ENCODE peak calls at places on chromosome 2, in seven cellular contexts. One of them, this sample, is unnamed.

GRCh38 chr2:137705296-137705695 is 259.0 kb upstream of the HNMT start:
- DNase-seq in dorsolateral prefrontal cortex: no peak
- DNase-seq in tibial artery: no peak
- DNase-seq in mesothelial cell of epicardium: no peak
- DNase-seq in AG04449: no peak
- DNase-seq in fibroblast of the aortic adventitia: no peak
- DNase-seq in endodermal cell: no peak
- DNase-seq in this sample: no peak

GRCh38 chr2:105406221-105406620 is 7.4 kb upstream of the FHL2 start:
- DNase-seq in dorsolateral prefrontal cortex: no peak
- DNase-seq in tibial artery: no peak
- DNase-seq in mesothelial cell of epicardium: no peak
- DNase-seq in AG04449: peak
- DNase-seq in fibroblast of the aortic adventitia: peak
- DNase-seq in endodermal cell: no peak
- DNase-seq in this sample: no peak

GRCh38 chr2:30265441-30266015 is 34.2 kb downstream of the LBH start:
- DNase-seq in dorsolateral prefrontal cortex: no peak
- DNase-seq in tibial artery: no peak
- DNase-seq in mesothelial cell of epicardium: no peak
- DNase-seq in AG04449: no peak
- DNase-seq in fibroblast of the aortic adventitia: peak
- DNase-seq in endodermal cell: no peak
- DNase-seq in this sample: no peak

GRCh38 chr2:233350708-233351107 is 3.6 kb upstream of the DGKD start:
- DNase-seq in dorsolateral prefrontal cortex: peak
- DNase-seq in tibial artery: no peak
- DNase-seq in mesothelial cell of epicardium: no peak
- DNase-seq in AG04449: peak
- DNase-seq in fibroblast of the aortic adventitia: peak
- DNase-seq in endodermal cell: no peak
- DNase-seq in this sample: no peak

GRCh38 chr2:109164739-109165221 is 35.8 kb downstream of the SH3RF3 start:
- DNase-seq in dorsolateral prefrontal cortex: no peak
- DNase-seq in tibial artery: peak
- DNase-seq in mesothelial cell of epicardium: no peak
- DNase-seq in AG04449: no peak
- DNase-seq in fibroblast of the aortic adventitia: peak
- DNase-seq in endodermal cell: no peak
- DNase-seq in this sample: no peak

GRCh38 chr2:73091164-73091563 is 19.7 kb upstream of the SFXN5 start:
- DNase-seq in dorsolateral prefrontal cortex: no peak
- DNase-seq in tibial artery: no peak
- DNase-seq in mesothelial cell of epicardium: no peak
- DNase-seq in AG04449: no peak
- DNase-seq in fibroblast of the aortic adventitia: peak
- DNase-seq in endodermal cell: no peak
- DNase-seq in this sample: no peak

GRCh38 chr2:229044581-229044980 is 226.5 kb downstream of the PID1 start:
- DNase-seq in dorsolateral prefrontal cortex: no peak
- DNase-seq in tibial artery: no peak
- DNase-seq in mesothelial cell of epicardium: no peak
- DNase-seq in AG04449: no peak
- DNase-seq in fibroblast of the aortic adventitia: peak
- DNase-seq in endodermal cell: no peak
- DNase-seq in this sample: no peak

GRCh38 chr2:189276277-189276676 is 96.7 kb upstream of the COL5A2 start:
- DNase-seq in dorsolateral prefrontal cortex: no peak
- DNase-seq in tibial artery: no peak
- DNase-seq in mesothelial cell of epicardium: no peak
- DNase-seq in AG04449: peak
- DNase-seq in fibroblast of the aortic adventitia: peak
- DNase-seq in endodermal cell: no peak
- DNase-seq in this sample: no peak

GRCh38 chr2:206212673-206213513 is 53.2 kb downstream of the EEF1B2 start:
- DNase-seq in dorsolateral prefrontal cortex: no peak
- DNase-seq in tibial artery: no peak
- DNase-seq in mesothelial cell of epicardium: no peak
- DNase-seq in AG04449: no peak
- DNase-seq in fibroblast of the aortic adventitia: peak
- DNase-seq in endodermal cell: no peak
- DNase-seq in this sample: no peak

GRCh38 chr2:74876081-74876886 is 42.4 kb downstream of the HK2 start:
- DNase-seq in dorsolateral prefrontal cortex: no peak
- DNase-seq in tibial artery: no peak
- DNase-seq in mesothelial cell of epicardium: no peak
- DNase-seq in AG04449: no peak
- DNase-seq in fibroblast of the aortic adventitia: peak
- DNase-seq in endodermal cell: peak
- DNase-seq in this sample: peak

GRCh38 chr2:109487237-109487869 is 126.4 kb downstream of the SEPTIN10 start:
- DNase-seq in dorsolateral prefrontal cortex: no peak
- DNase-seq in tibial artery: no peak
- DNase-seq in mesothelial cell of epicardium: no peak
- DNase-seq in AG04449: peak
- DNase-seq in fibroblast of the aortic adventitia: peak
- DNase-seq in endodermal cell: no peak
- DNase-seq in this sample: no peak

GRCh38 chr2:151727593-151728552 is 6.4 kb downstream of the NEB start:
- DNase-seq in dorsolateral prefrontal cortex: no peak
- DNase-seq in tibial artery: no peak
- DNase-seq in mesothelial cell of epicardium: no peak
- DNase-seq in AG04449: no peak
- DNase-seq in fibroblast of the aortic adventitia: no peak
- DNase-seq in endodermal cell: no peak
- DNase-seq in this sample: no peak

GRCh38 chr2:64234785-64235184 is 90.6 kb upstream of the PELI1 start:
- DNase-seq in dorsolateral prefrontal cortex: no peak
- DNase-seq in tibial artery: no peak
- DNase-seq in mesothelial cell of epicardium: no peak
- DNase-seq in AG04449: no peak
- DNase-seq in fibroblast of the aortic adventitia: no peak
- DNase-seq in endodermal cell: no peak
- DNase-seq in this sample: no peak

GRCh38 chr2:74835831-74836674 is 2.1 kb downstream of the HK2 start:
- DNase-seq in dorsolateral prefrontal cortex: no peak
- DNase-seq in tibial artery: no peak
- DNase-seq in mesothelial cell of epicardium: no peak
- DNase-seq in AG04449: no peak
- DNase-seq in fibroblast of the aortic adventitia: peak
- DNase-seq in endodermal cell: peak
- DNase-seq in this sample: no peak

GRCh38 chr2:33210626-33211025 is 263.9 kb downstream of the LTBP1 start:
- DNase-seq in dorsolateral prefrontal cortex: peak
- DNase-seq in tibial artery: peak
- DNase-seq in mesothelial cell of epicardium: no peak
- DNase-seq in AG04449: peak
- DNase-seq in fibroblast of the aortic adventitia: peak
- DNase-seq in endodermal cell: peak
- DNase-seq in this sample: no peak

GRCh38 chr2:159515482-159515881 is 100.9 kb downstream of the BAZ2B start:
- DNase-seq in dorsolateral prefrontal cortex: no peak
- DNase-seq in tibial artery: no peak
- DNase-seq in mesothelial cell of epicardium: no peak
- DNase-seq in AG04449: no peak
- DNase-seq in fibroblast of the aortic adventitia: no peak
- DNase-seq in endodermal cell: no peak
- DNase-seq in this sample: no peak

GRCh38 chr2:215060851-215061541 is 77.4 kb downstream of the ABCA12 start:
- DNase-seq in dorsolateral prefrontal cortex: no peak
- DNase-seq in tibial artery: no peak
- DNase-seq in mesothelial cell of epicardium: no peak
- DNase-seq in AG04449: no peak
- DNase-seq in fibroblast of the aortic adventitia: no peak
- DNase-seq in endodermal cell: no peak
- DNase-seq in this sample: no peak

GRCh38 chr2:234161932-234162331 is 111.4 kb downstream of the SPP2 start:
- DNase-seq in dorsolateral prefrontal cortex: no peak
- DNase-seq in tibial artery: no peak
- DNase-seq in mesothelial cell of epicardium: no peak
- DNase-seq in AG04449: no peak
- DNase-seq in fibroblast of the aortic adventitia: no peak
- DNase-seq in endodermal cell: no peak
- DNase-seq in this sample: no peak

GRCh38 chr2:51013060-51013746 is 18.7 kb downstream of the NRXN1 start:
- DNase-seq in dorsolateral prefrontal cortex: peak
- DNase-seq in tibial artery: no peak
- DNase-seq in mesothelial cell of epicardium: no peak
- DNase-seq in AG04449: no peak
- DNase-seq in fibroblast of the aortic adventitia: no peak
- DNase-seq in endodermal cell: peak
- DNase-seq in this sample: no peak

DNA sequence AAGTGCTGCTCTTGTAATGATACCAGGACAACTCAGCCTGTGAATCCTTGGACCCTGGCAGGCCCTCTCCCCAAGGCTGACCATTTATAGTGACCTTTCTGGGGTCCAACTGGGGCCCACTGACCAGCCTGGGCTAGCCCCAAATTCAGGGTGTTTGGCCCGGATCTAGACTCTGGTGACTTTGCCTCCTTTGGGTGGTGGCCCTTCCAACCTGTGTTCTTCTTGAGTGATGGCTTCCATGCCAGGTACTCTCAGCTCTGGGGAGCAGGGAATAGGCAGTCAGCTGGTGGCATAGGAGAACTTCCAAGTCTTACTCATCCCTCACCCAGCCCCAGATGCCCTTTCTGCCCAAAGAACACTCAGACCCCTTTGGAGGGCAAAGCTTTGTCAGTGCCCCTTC is 10.3 kb downstream of the MYO7B start:
- DNase-seq in dorsolateral prefrontal cortex: no peak
- DNase-seq in tibial artery: no peak
- DNase-seq in mesothelial cell of epicardium: no peak
- DNase-seq in AG04449: no peak
- DNase-seq in fibroblast of the aortic adventitia: no peak
- DNase-seq in endodermal cell: no peak
- DNase-seq in this sample: no peak
- TF ChIP-seq CTCF in dorsolateral prefrontal cortex: no peak
- TF ChIP-seq CTCF in tibial artery: no peak
- TF ChIP-seq CTCF in mesothelial cell of epicardium: no peak
- TF ChIP-seq CTCF in AG04449: no peak
- TF ChIP-seq CTCF in fibroblast of the aortic adventitia: no peak
- TF ChIP-seq CTCF in endodermal cell: no peak
- TF ChIP-seq CTCF in this sample: no peak

GRCh38 chr2:177676636-177677035 is 284.1 kb downstream of the AGPS start:
- DNase-seq in dorsolateral prefrontal cortex: no peak
- DNase-seq in tibial artery: no peak
- DNase-seq in mesothelial cell of epicardium: no peak
- DNase-seq in AG04449: no peak
- DNase-seq in fibroblast of the aortic adventitia: no peak
- DNase-seq in endodermal cell: no peak
- DNase-seq in this sample: no peak

GRCh38 chr2:177675256-177676220 is 283.0 kb downstream of the AGPS start:
- DNase-seq in dorsolateral prefrontal cortex: no peak
- DNase-seq in tibial artery: no peak
- DNase-seq in mesothelial cell of epicardium: no peak
- DNase-seq in AG04449: no peak
- DNase-seq in fibroblast of the aortic adventitia: no peak
- DNase-seq in endodermal cell: no peak
- DNase-seq in this sample: no peak

GRCh38 chr2:177671662-177672061 is 279.1 kb downstream of the AGPS start:
- DNase-seq in dorsolateral prefrontal cortex: no peak
- DNase-seq in tibial artery: no peak
- DNase-seq in mesothelial cell of epicardium: no peak
- DNase-seq in AG04449: no peak
- DNase-seq in fibroblast of the aortic adventitia: no peak
- DNase-seq in endodermal cell: no peak
- DNase-seq in this sample: no peak

GRCh38 chr2:177670791-177671528 is 278.4 kb downstream of the AGPS start:
- DNase-seq in dorsolateral prefrontal cortex: no peak
- DNase-seq in tibial artery: no peak
- DNase-seq in mesothelial cell of epicardium: no peak
- DNase-seq in AG04449: no peak
- DNase-seq in fibroblast of the aortic adventitia: no peak
- DNase-seq in endodermal cell: peak
- DNase-seq in this sample: no peak

GRCh38 chr2:177673602-177674595 is 281.3 kb downstream of the AGPS start:
- DNase-seq in dorsolateral prefrontal cortex: no peak
- DNase-seq in tibial artery: no peak
- DNase-seq in mesothelial cell of epicardium: no peak
- DNase-seq in AG04449: no peak
- DNase-seq in fibroblast of the aortic adventitia: no peak
- DNase-seq in endodermal cell: no peak
- DNase-seq in this sample: no peak
- TF ChIP-seq CTCF in dorsolateral prefrontal cortex: no peak
- TF ChIP-seq CTCF in tibial artery: no peak
- TF ChIP-seq CTCF in mesothelial cell of epicardium: no peak
- TF ChIP-seq CTCF in AG04449: peak
- TF ChIP-seq CTCF in fibroblast of the aortic adventitia: peak
- TF ChIP-seq CTCF in endodermal cell: peak
- TF ChIP-seq CTCF in this sample: peak

GRCh38 chr2:241935314-241935713 is 65.8 kb downstream of the RTP5 start:
- DNase-seq in dorsolateral prefrontal cortex: no peak
- DNase-seq in tibial artery: no peak
- DNase-seq in mesothelial cell of epicardium: no peak
- DNase-seq in AG04449: peak
- DNase-seq in fibroblast of the aortic adventitia: peak
- DNase-seq in endodermal cell: no peak
- DNase-seq in this sample: no peak

GRCh38 chr2:241939541-241939940 is 70.0 kb downstream of the RTP5 start:
- DNase-seq in dorsolateral prefrontal cortex: no peak
- DNase-seq in tibial artery: no peak
- DNase-seq in mesothelial cell of epicardium: no peak
- DNase-seq in AG04449: no peak
- DNase-seq in fibroblast of the aortic adventitia: no peak
- DNase-seq in endodermal cell: no peak
- DNase-seq in this sample: no peak

GRCh38 chr2:241935774-241936173 is 66.2 kb downstream of the RTP5 start:
- DNase-seq in dorsolateral prefrontal cortex: no peak
- DNase-seq in tibial artery: no peak
- DNase-seq in mesothelial cell of epicardium: no peak
- DNase-seq in AG04449: no peak
- DNase-seq in fibroblast of the aortic adventitia: no peak
- DNase-seq in endodermal cell: no peak
- DNase-seq in this sample: no peak

GRCh38 chr2:241936457-241937133 is 67.1 kb downstream of the RTP5 start:
- DNase-seq in dorsolateral prefrontal cortex: no peak
- DNase-seq in tibial artery: no peak
- DNase-seq in mesothelial cell of epicardium: no peak
- DNase-seq in AG04449: no peak
- DNase-seq in fibroblast of the aortic adventitia: no peak
- DNase-seq in endodermal cell: no peak
- DNase-seq in this sample: no peak

DNA sequence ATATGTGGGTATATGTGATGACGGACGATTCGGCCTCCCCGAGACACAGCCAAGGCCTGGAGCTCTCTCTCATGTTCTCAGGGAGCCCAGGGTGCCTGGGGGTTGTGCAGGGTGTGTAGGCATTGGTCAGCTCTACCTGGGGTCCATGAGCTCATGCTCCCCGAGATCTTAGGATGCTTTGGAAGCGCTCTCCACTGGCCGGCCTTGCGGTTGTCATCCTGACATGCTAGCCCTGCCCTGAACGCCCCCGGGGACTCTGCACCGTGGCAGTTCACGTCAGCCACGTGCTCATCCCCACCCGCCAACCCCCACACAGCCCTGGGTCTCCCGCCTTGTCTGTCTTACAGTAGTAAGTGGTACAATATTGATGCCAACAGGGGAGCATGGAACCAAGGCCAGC is 67.8 kb downstream of the RTP5 start:
- DNase-seq in dorsolateral prefrontal cortex: no peak
- DNase-seq in tibial artery: no peak
- DNase-seq in mesothelial cell of epicardium: no peak
- DNase-seq in AG04449: no peak
- DNase-seq in fibroblast of the aortic adventitia: no peak
- DNase-seq in endodermal cell: no peak
- DNase-seq in this sample: no peak
- TF ChIP-seq CTCF in dorsolateral prefrontal cortex: no peak
- TF ChIP-seq CTCF in tibial artery: no peak
- TF ChIP-seq CTCF in mesothelial cell of epicardium: no peak
- TF ChIP-seq CTCF in AG04449: no peak
- TF ChIP-seq CTCF in fibroblast of the aortic adventitia: no peak
- TF ChIP-seq CTCF in endodermal cell: no peak
- TF ChIP-seq CTCF in this sample: no peak

GRCh38 chr2:171447675-171448074 is 13.6 kb downstream of the DCAF17 start:
- DNase-seq in dorsolateral prefrontal cortex: no peak
- DNase-seq in tibial artery: no peak
- DNase-seq in mesothelial cell of epicardium: no peak
- DNase-seq in AG04449: no peak
- DNase-seq in fibroblast of the aortic adventitia: no peak
- DNase-seq in endodermal cell: no peak
- DNase-seq in this sample: no peak
- TF ChIP-seq CTCF in dorsolateral prefrontal cortex: no peak
- TF ChIP-seq CTCF in tibial artery: no peak
- TF ChIP-seq CTCF in mesothelial cell of epicardium: no peak
- TF ChIP-seq CTCF in AG04449: no peak
- TF ChIP-seq CTCF in fibroblast of the aortic adventitia: no peak
- TF ChIP-seq CTCF in endodermal cell: peak
- TF ChIP-seq CTCF in this sample: no peak

This sample was measured in neural crest cell.